ENCODE peak calls at places on chromosomes 2 and 18, in six cellular contexts. A is GM23248, F is hepatocyte, K is stomach, Q is psoas muscle, M is iPS DF 6.9. L is an unnamed sample. For H3K9me3, the result is how much of the 10 kb centered on the place peaks cover.

GRCh38 chr2:43152186-43152585 is 74.2 kb downstream of the ZFP36L2 start:
- DNase-seq in A (no peak), F (no peak), K (no peak), Q (no peak), M (no peak), L (no peak)

GRCh38 chr2:202115385-202116060 is 42.5 kb downstream of the KIAA2012 start:
- DNase-seq in A (peak), F (no peak), K (no peak), Q (no peak), M (no peak), L (no peak)

GRCh38 chr2:111071480-111072143 is 49.1 kb upstream of the BCL2L11 start:
- DNase-seq in A (peak), F (no peak), K (no peak), Q (no peak), M (no peak), L (no peak)

GRCh38 chr2:106094101-106094860 is 99.8 kb downstream of the UXS1 start:
- DNase-seq in A (no peak), F (no peak), K (no peak), Q (no peak), M (no peak), L (peak)

GRCh38 chr18:59549797-59550516 is 147.3 kb downstream of the CCBE1 start:
- DNase-seq in A (no peak), F (no peak), K (peak), Q (no peak), M (no peak), L (no peak)

GRCh38 chr2:231222318-231223000 is 24.0 kb downstream of the ARMC9 start:
- DNase-seq in A (peak), F (no peak), K (no peak), Q (no peak), M (no peak), L (no peak)

GRCh38 chr2:67394734-67395133 is 2.4 kb upstream of the ETAA1 start:
- DNase-seq in A (peak), F (no peak), K (no peak), Q (no peak), M (no peak), L (no peak)

GRCh38 chr2:2860583-2861300 is 516.9 kb downstream of the EIPR1 start:
- DNase-seq in A (no peak), F (no peak), K (no peak), Q (no peak), M (no peak), L (no peak)

GRCh38 chr2:236574424-236575145 is 5.0 kb downstream of the ACKR3 start:
- DNase-seq in A (no peak), F (no peak), K (no peak), Q (no peak), M (no peak), L (no peak)

GRCh38 chr2:193837368-193837767 is 1642.6 kb upstream of the TMEFF2 start:
- DNase-seq in A (peak), F (no peak), K (no peak), Q (no peak), M (no peak), L (no peak)

GRCh38 chr2:25103287-25103871 is 61.5 kb downstream of the EFR3B start:
- DNase-seq in A (peak), F (peak), K (no peak), Q (no peak), M (no peak), L (no peak)

GRCh38 chr2:226087505-226088365 is 688.2 kb downstream of the NYAP2 start:
- DNase-seq in A (no peak), F (peak), K (no peak), Q (no peak), M (no peak), L (no peak)

GRCh38 chr2:98473995-98474780 is 29.5 kb downstream of the INPP4A start:
- DNase-seq in A (no peak), F (no peak), K (peak), Q (no peak), M (no peak), L (no peak)

GRCh38 chr2:195543902-195544894 is 112.8 kb upstream of the SLC39A10 start:
- DNase-seq in A (peak), F (no peak), K (no peak), Q (no peak), M (no peak), L (no peak)

GRCh38 chr2:61469424-61470121 is 1.3 kb downstream of the USP34 start:
- DNase-seq in A (peak), F (peak), K (no peak), Q (no peak), M (no peak), L (no peak)

GRCh38 chr18:58605027-58606020 is 23.6 kb downstream of the ALPK2 start:
- DNase-seq in A (peak), F (no peak), K (no peak), Q (no peak), M (no peak), L (no peak)

GRCh38 chr2:6846967-6847695 is 18.6 kb downstream of the CMPK2 start:
- DNase-seq in A (no peak), F (no peak), K (no peak), Q (no peak), M (no peak), L (no peak)

GRCh38 chr2:6841537-6842287 is 24.0 kb downstream of the CMPK2 start:
- DNase-seq in A (no peak), F (no peak), K (no peak), Q (no peak), M (no peak), L (no peak)

GRCh38 chr2:6846540-6846939 is 19.2 kb downstream of the CMPK2 start:
- DNase-seq in A (no peak), F (no peak), K (no peak), Q (no peak), M (no peak), L (no peak)

GRCh38 chr2:6845903-6846302 is 19.8 kb downstream of the CMPK2 start:
- DNase-seq in A (no peak), F (no peak), K (no peak), Q (no peak), M (no peak), L (no peak)

GRCh38 chr2:6845312-6845711 is 20.4 kb downstream of the CMPK2 start:
- DNase-seq in A (peak), F (no peak), K (no peak), Q (no peak), M (no peak), L (no peak)
- H3K9me3 ChIP-seq in A (under half), F (under half), K (half or more), Q (half or more), M (under half), L (under half)

GRCh38 chr18:907171-907879 is 2.7 kb downstream of the ADCYAP1 start:
- DNase-seq in A (peak), F (peak), K (no peak), Q (no peak), M (no peak), L (no peak)

GRCh38 chr18:906416-907170 is 1.9 kb downstream of the ADCYAP1 start:
- DNase-seq in A (peak), F (peak), K (no peak), Q (no peak), M (no peak), L (no peak)

GRCh38 chr18:908631-909621 is 4.3 kb downstream of the ADCYAP1 start:
- DNase-seq in A (peak), F (no peak), K (no peak), Q (no peak), M (no peak), L (no peak)

GRCh38 chr18:905948-906415 is 1.3 kb downstream of the ADCYAP1 start:
- DNase-seq in A (no peak), F (no peak), K (no peak), Q (no peak), M (no peak), L (no peak)

GRCh38 chr18:907880-908512 is 3.3 kb downstream of the ADCYAP1 start:
- DNase-seq in A (no peak), F (no peak), K (no peak), Q (no peak), M (no peak), L (no peak)
- H3K9me3 ChIP-seq in A (under half), F (under half), K (under half), Q (under half), M (under half), L (under half)

GRCh38 chr2:27315122-27315521 is 6.9 kb upstream of the UCN start:
- DNase-seq in A (no peak), F (no peak), K (no peak), Q (no peak), M (no peak), L (no peak)

GRCh38 chr2:27320958-27321543 is 1.8 kb downstream of the MPV17 start:
- DNase-seq in A (peak), F (peak), K (peak), Q (peak), M (no peak), L (no peak)

GRCh38 chr2:27314709-27315108 is 6.5 kb upstream of the UCN start:
- DNase-seq in A (no peak), F (no peak), K (no peak), Q (peak), M (no peak), L (no peak)

GRCh38 chr2:27313882-27314645 is 5.8 kb upstream of the UCN start:
- DNase-seq in A (no peak), F (no peak), K (no peak), Q (no peak), M (no peak), L (no peak)

GRCh38 chr2:27316655-27317412 is 6.1 kb downstream of the MPV17 start:
- DNase-seq in A (no peak), F (no peak), K (no peak), Q (peak), M (no peak), L (no peak)
- H3K9me3 ChIP-seq in A (under half), F (under half), K (under half), Q (under half), M (under half), L (under half)

DNA sequence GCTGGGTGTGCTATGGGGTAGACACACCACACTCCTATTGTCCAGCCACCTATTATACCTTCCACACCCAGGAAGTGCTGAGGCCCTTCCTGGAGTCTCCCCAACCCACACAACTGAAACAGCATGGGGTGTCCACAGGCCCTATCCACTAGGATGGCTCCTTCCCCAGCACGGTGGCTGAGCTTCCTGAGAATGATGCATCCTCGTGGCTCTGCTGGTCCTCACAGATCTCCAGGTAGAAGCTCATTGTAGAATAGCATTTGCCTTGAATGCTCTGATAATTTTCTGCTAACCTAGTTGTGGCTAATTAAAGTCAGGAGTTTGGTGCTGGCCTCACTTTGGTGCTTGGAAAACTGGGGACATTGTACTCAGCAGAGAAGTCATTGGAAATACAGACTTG is 182.6 kb downstream of the ANKRD30B start:
- DNase-seq in A (no peak), F (no peak), K (no peak), Q (no peak), M (no peak), L (no peak)
- H3K9me3 ChIP-seq in A (under half), F (under half), K (under half), Q (under half), M (under half), L (under half)

DNA sequence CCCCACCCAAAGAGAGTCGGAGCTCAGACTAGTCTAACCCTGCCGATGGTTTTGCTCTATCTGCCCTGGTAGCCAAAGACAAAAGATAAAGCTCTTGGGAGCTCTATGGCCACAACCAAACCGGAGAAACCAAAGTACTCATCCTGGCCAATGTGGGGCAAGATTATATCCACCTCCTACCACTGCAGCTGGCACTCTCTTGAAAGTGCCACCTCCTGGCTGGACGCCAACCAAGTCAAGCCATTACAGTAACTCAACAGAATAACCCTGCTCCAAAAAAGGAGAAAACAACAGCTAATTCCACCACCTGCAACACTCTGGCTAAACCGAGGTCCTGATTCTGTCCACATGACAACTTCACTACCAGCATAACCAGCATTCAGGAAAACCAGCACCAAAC is 57.6 kb downstream of the SESTD1 start:
- DNase-seq in A (no peak), F (no peak), K (no peak), Q (no peak), M (no peak), L (no peak)
- H3K9me3 ChIP-seq in A (under half), F (under half), K (under half), Q (under half), M (under half), L (under half)

L was measured in T-helper 17 cell.